ENCODE peak calls at places on chromosomes 16 and 17, in nine cellular contexts. T is esophagus squamous epithelium, Y is esophagus muscularis mucosa, C is Calu3, E is left lung, Q is astrocyte of the cerebellum, O is progenitor cell of endocrine pancreas, S is uterus, W is AG04449. D is an unnamed sample.

GRCh38 chr16:77037696-77038347 is 153.2 kb upstream of the MON1B start:
- DNase-seq in C (no peak), W (no peak), S (no peak), Y (no peak), E (no peak), T (no peak), Q (no peak), O (no peak), D (no peak)

GRCh38 chr16:48247311-48247710 is at the start of gene ABCC11:
- DNase-seq in Q (no peak), S (no peak), O (no peak), E (no peak), Y (no peak), T (no peak), C (no peak), W (no peak), D (no peak)

GRCh38 chr16:28291651-28292626 is at the start of gene SBK1:
- DNase-seq in E (peak; percentile 66), S (peak; percentile 60), Q (no peak), O (peak; percentile 74), Y (no peak), W (no peak), T (no peak), C (peak; percentile 92), D (peak; percentile 86)

GRCh38 chr17:28982191-28982793 is 23.5 kb downstream of the SEZ6 start:
- DNase-seq in Y (no peak), W (no peak), O (no peak), S (no peak), C (no peak), Q (no peak), E (peak; percentile 41), T (no peak), D (no peak)

GRCh38 chr16:71917900-71918299 is 22.6 kb downstream of the IST1 start:
- DNase-seq in T (no peak), C (no peak), S (no peak), Y (no peak), E (no peak), Q (peak; percentile 5), W (peak; percentile 55), O (no peak), D (no peak)

GRCh38 chr16:19860146-19861030 is 24.3 kb downstream of the GPRC5B start:
- DNase-seq in E (no peak), Y (no peak), Q (peak; percentile 98), W (no peak), C (no peak), O (no peak), T (no peak), S (no peak), D (no peak)

GRCh38 chr16:24070851-24071250 is 185.3 kb upstream of the CACNG3 start:
- DNase-seq in Q (no peak), T (no peak), E (no peak), O (peak; percentile 21), W (no peak), S (no peak), C (peak; percentile 44), Y (no peak), D (peak; percentile 23)

GRCh38 chr17:82648761-82649474 is 674 bp upstream of the WDR45B start:
- DNase-seq in S (peak; percentile 77), W (no peak), C (no peak), Q (no peak), Y (no peak), O (peak; percentile 31), E (peak; percentile 70), T (peak; percentile 38), D (peak; percentile 52)

DNA sequence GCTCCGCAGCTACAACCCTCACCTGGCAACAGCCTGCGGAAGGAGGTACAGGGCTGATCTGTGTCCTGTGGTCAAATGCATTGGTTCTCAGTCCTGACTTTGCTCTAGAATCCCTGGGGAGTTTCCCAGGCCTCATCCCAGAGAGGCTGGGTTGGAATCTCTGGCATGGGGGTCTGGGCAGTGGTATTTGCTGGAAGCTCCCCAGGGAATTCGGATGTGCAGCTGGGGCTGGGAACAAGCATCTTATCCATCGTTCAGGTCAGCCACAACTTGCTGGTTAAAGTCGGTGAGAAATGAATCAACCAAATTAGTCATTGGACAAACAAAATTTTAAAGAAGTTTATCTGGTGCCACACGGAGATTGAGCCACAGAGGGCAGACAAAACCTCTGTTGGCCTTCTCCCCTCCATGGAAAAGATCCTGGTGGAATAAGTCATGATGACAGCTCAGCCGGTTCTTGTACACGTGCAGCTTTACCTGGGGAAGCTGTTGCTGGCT is 231.2 kb downstream of the FOXL1 start:
- DNase-seq in T (no peak), Y (no peak), S (no peak), O (no peak), W (peak; percentile 90), C (peak; percentile 52), E (no peak), Q (peak; percentile 94), D (no peak)
- TF ChIP-seq CTCF in T (no peak), Y (no peak), S (no peak), O (no peak), W (peak; percentile 25), C (no peak), E (no peak), Q (no peak), D (no peak)

GRCh38 chr16:70738083-70738977 is 52.5 kb upstream of the MTSS2 start:
- DNase-seq in W (no peak), C (peak; percentile 53), O (no peak), Y (no peak), S (peak; percentile 71), E (peak; percentile 70), T (no peak), Q (no peak), D (peak; percentile 49)
- TF ChIP-seq CTCF in W (peak; percentile 86), C (peak; percentile 60), O (peak; percentile 40), Y (peak; percentile 87), S (peak; percentile 67), E (peak; percentile 56), T (peak; percentile 69), Q (peak; percentile 76), D (peak; percentile 31)

GRCh38 chr17:76153202-76153601 is 12.2 kb upstream of the FOXJ1 start:
- DNase-seq in W (no peak), T (no peak), C (no peak), S (no peak), E (no peak), O (no peak), Y (no peak), Q (no peak), D (no peak)

GRCh38 chr17:76151896-76152454 is 10.9 kb upstream of the FOXJ1 start:
- DNase-seq in Y (no peak), C (no peak), Q (no peak), T (no peak), S (no peak), W (no peak), O (no peak), E (no peak), D (no peak)

GRCh38 chr17:76150712-76151622 is 9.9 kb upstream of the FOXJ1 start:
- DNase-seq in S (no peak), E (no peak), Q (no peak), W (no peak), Y (no peak), O (no peak), T (no peak), C (no peak), D (no peak)

GRCh38 chr17:76153640-76154039 is 12.6 kb upstream of the FOXJ1 start:
- DNase-seq in O (no peak), Y (no peak), C (no peak), T (no peak), Q (no peak), W (no peak), E (no peak), S (no peak), D (no peak)

DNA sequence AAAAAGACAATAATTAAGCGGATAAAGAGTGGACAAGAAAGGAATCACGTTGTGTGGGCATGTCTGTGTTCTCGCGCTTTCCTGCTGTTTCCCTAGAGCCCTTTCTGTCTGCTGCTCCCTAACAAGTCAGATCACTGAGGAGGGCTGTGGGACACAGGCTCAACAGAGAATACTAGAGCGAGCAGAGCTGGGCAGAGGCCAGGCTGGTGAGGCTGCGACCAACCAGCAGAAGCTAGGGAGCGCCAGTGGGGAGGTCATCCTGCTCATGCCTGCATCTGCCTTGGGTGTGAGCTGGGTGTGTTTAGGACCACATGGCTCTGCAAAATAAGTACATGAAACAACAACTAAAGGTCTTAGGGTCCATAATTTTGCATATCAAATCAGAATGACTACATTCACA is 11.5 kb upstream of the FOXJ1 start:
- DNase-seq in S (no peak), Q (no peak), O (no peak), Y (no peak), E (no peak), C (no peak), T (no peak), W (no peak), D (no peak)
- TF ChIP-seq CTCF in S (no peak), Q (no peak), O (no peak), Y (no peak), E (no peak), C (no peak), T (no peak), W (no peak), D (no peak)

GRCh38 chr16:30903002-30903401 is 6.6 kb downstream of the CTF1 start:
- DNase-seq in T (no peak), Q (no peak), O (no peak), E (no peak), W (no peak), C (no peak), Y (no peak), S (no peak), D (no peak)

GRCh38 chr16:30900588-30900987 is 4.2 kb downstream of the CTF1 start:
- DNase-seq in O (no peak), T (no peak), W (no peak), E (no peak), Y (no peak), Q (no peak), C (no peak), S (no peak), D (no peak)

GRCh38 chr16:30903596-30903995 is 7.2 kb downstream of the CTF1 start:
- DNase-seq in T (no peak), W (no peak), Q (no peak), Y (no peak), S (no peak), E (peak; percentile 49), O (no peak), C (no peak), D (no peak)

GRCh38 chr16:30901201-30902069 is 5.0 kb downstream of the CTF1 start:
- DNase-seq in E (no peak), Y (no peak), T (no peak), O (no peak), Q (no peak), W (no peak), C (no peak), S (no peak), D (no peak)

DNA sequence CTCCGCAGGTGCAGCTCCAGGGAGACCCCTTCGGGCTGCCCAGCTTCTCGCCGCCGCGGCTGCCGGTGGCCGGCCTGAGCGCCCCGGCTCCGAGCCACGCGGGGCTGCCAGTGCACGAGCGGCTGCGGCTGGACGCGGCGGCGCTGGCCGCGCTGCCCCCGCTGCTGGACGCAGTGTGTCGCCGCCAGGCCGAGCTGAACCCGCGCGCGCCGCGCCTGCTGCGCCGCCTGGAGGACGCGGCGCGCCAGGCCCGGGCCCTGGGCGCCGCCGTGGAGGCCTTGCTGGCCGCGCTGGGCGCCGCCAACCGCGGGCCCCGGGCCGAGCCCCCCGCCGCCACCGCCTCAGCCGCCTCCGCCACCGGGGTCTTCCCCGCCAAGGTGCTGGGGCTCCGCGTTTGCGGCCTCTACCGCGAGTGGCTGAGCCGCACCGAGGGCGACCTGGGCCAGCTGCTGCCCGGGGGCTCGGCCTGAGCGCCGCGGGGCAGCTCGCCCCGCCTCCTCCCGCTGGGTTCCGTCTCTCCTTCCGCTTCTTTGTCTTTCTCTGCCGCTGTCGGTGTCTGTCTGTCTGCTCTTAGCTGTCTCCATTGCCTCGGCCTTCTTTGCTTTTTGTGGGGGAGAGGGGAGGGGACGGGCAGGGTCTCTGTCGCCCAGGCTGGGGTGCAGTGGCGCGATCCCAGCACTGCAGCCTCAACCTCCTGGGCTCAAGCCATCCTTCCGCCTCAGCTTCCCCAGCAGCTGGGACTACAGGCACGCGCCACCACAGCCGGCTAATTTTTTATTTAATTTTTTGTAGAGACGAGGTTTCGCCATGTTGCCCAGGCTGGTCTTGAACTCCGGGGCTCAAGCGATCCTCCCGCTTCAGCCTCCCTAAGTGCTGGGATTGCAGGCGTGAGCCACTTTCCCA is 5.9 kb downstream of the CTF1 start:
- DNase-seq in E (peak; percentile 75), T (no peak), S (peak; percentile 74), W (no peak), Y (no peak), Q (no peak), C (peak; percentile 82), O (peak; percentile 64), D (peak; percentile 78)
- TF ChIP-seq CTCF in E (peak; percentile 12), T (peak; percentile 50), S (no peak), W (peak; percentile 7), Y (no peak), Q (no peak), C (no peak), O (peak; percentile 45), D (peak; percentile 87)

D was measured in body of pancreas.